ENCODE peak calls at places on chromosome 5, in six cellular contexts. Q, T, L, G, B and Y are unnamed samples.

GRCh38 chr5:18745988-18746615 is 1111.8 kb downstream of the TAF11L14 start:
- DNase-seq in G (no peak), Q (no peak), T (peak), L (no peak), B (no peak), Y (peak)

GRCh38 chr5:79236970-79237734 is 1.2 kb downstream of the JMY start:
- DNase-seq in L (peak), T (peak), B (peak), Q (peak), G (no peak), Y (peak)

GRCh38 chr5:127942246-127943060 is 141.1 kb upstream of the SLC12A2 start:
- DNase-seq in B (no peak), L (no peak), T (no peak), Q (peak), G (no peak), Y (no peak)

GRCh38 chr5:80754900-80755299 is 100.1 kb upstream of the DHFR start:
- DNase-seq in T (no peak), G (no peak), B (no peak), Q (peak), L (peak), Y (no peak)

GRCh38 chr5:16690243-16690839 is 73.5 kb upstream of the RETREG1 start:
- DNase-seq in Q (peak), L (peak), T (peak), G (no peak), B (peak), Y (peak)

GRCh38 chr5:54309751-54310432 is 481 bp downstream of the ARL15 start:
- DNase-seq in G (peak), T (peak), B (peak), Q (peak), L (peak), Y (no peak)

GRCh38 chr5:1644810-1645571 is 121.2 kb upstream of the LPCAT1 start:
- DNase-seq in L (peak), G (peak), B (peak), Q (peak), T (peak), Y (peak)

GRCh38 chr5:132073231-132074013 is at the start of gene CSF2:
- DNase-seq in T (no peak), G (no peak), B (no peak), Q (peak), L (no peak), Y (no peak)

GRCh38 chr5:170262061-170262764 is 29.4 kb downstream of the C5orf58 start:
- DNase-seq in G (no peak), T (no peak), L (no peak), B (no peak), Q (no peak), Y (no peak)

GRCh38 chr5:25823330-25823873 is 1178.6 kb upstream of the CDH10 start:
- DNase-seq in Q (no peak), T (no peak), G (no peak), L (no peak), B (no peak), Y (no peak)

GRCh38 chr5:176910161-176910560 is 11.0 kb upstream of the HK3 start:
- DNase-seq in B (no peak), T (no peak), L (no peak), Q (no peak), G (no peak), Y (no peak)

GRCh38 chr5:103433216-103433615 is 129.4 kb downstream of the NUDT12 start:
- DNase-seq in T (no peak), B (no peak), G (no peak), L (no peak), Q (peak), Y (no peak)

GRCh38 chr5:64759960-64760695 is 8.4 kb downstream of the SREK1IP1 start:
- DNase-seq in G (no peak), B (no peak), L (peak), T (no peak), Q (no peak), Y (no peak)

GRCh38 chr5:151699071-151699901 is 12.6 kb upstream of the SPARC start:
- DNase-seq in L (peak), G (peak), B (peak), Q (peak), T (no peak), Y (no peak)

GRCh38 chr5:128528126-128528525 is 9.9 kb downstream of the FBN2 start:
- DNase-seq in T (no peak), G (no peak), L (no peak), Q (no peak), B (no peak), Y (no peak)

GRCh38 chr5:74763504-74763903 is 3.4 kb downstream of the GFM2 start:
- DNase-seq in B (no peak), L (no peak), T (no peak), Q (peak), G (no peak), Y (no peak)

GRCh38 chr5:135332519-135333150 is 66.4 kb downstream of the MACROH2A1 start:
- DNase-seq in B (peak), T (no peak), G (peak), Q (peak), L (peak), Y (peak)

GRCh38 chr5:158813275-158813674 is 286.4 kb downstream of the EBF1 start:
- DNase-seq in Q (no peak), G (no peak), B (no peak), L (no peak), T (no peak), Y (no peak)

GRCh38 chr5:154384480-154385235 is 61.1 kb upstream of the SAP30L start:
- DNase-seq in G (no peak), T (peak), B (no peak), L (no peak), Q (no peak), Y (no peak)

GRCh38 chr5:1414311-1415058 is 30.8 kb downstream of the SLC6A3 start:
- DNase-seq in L (no peak), B (no peak), Q (no peak), G (peak), T (no peak), Y (no peak)

GRCh38 chr5:72122619-72123018 is 15.3 kb downstream of the MAP1B start:
- DNase-seq in Q (no peak), B (no peak), T (no peak), G (no peak), L (peak), Y (no peak)

GRCh38 chr5:9715891-9716335 is 85.8 kb upstream of the TAS2R1 start:
- DNase-seq in B (no peak), G (no peak), L (no peak), T (no peak), Q (peak), Y (no peak)

GRCh38 chr5:76144892-76145291 is 61.7 kb downstream of the SV2C start:
- DNase-seq in G (no peak), Q (no peak), L (no peak), T (no peak), B (no peak), Y (no peak)

GRCh38 chr5:147966326-147966725 is 60.0 kb upstream of the C5orf46 start:
- DNase-seq in Q (no peak), G (no peak), L (no peak), T (no peak), B (no peak), Y (no peak)

GRCh38 chr5:132776077-132776931 is 735 bp downstream of the SEPTIN8 start:
- DNase-seq in B (peak), T (peak), L (peak), Q (no peak), G (no peak), Y (no peak)

GRCh38 chr5:43117092-43117491 is 3.6 kb upstream of the ZNF131 start:
- DNase-seq in Q (no peak), G (no peak), L (no peak), B (no peak), T (no peak), Y (no peak)

GRCh38 chr5:123670981-123671557 is 159.1 kb downstream of the CSNK1G3 start:
- DNase-seq in B (peak), Q (peak), T (no peak), G (no peak), L (peak), Y (no peak)

GRCh38 chr5:144335561-144335960 is 164.9 kb downstream of the KCTD16 start:
- DNase-seq in G (no peak), T (no peak), B (no peak), L (no peak), Q (no peak), Y (no peak)

GRCh38 chr5:32612134-32612888 is 27.0 kb downstream of the SUB1 start:
- DNase-seq in T (no peak), B (no peak), G (no peak), Q (peak), L (no peak), Y (no peak)

GRCh38 chr5:10391130-10391529 is 37.6 kb downstream of the MARCHF6 start:
- DNase-seq in L (no peak), Q (no peak), T (no peak), G (no peak), B (no peak), Y (no peak)

GRCh38 chr5:32446660-32447059 is 2.1 kb upstream of the ZFR start:
- DNase-seq in T (no peak), B (no peak), Q (no peak), L (no peak), G (no peak), Y (no peak)

GRCh38 chr5:149831492-149831891 is 101.4 kb downstream of the PPARGC1B start:
- DNase-seq in G (peak), Q (peak), L (no peak), B (no peak), T (peak), Y (no peak)

GRCh38 chr5:138631204-138631928 is 56.2 kb upstream of the HSPA9 start:
- DNase-seq in B (no peak), T (no peak), G (no peak), L (peak), Q (no peak), Y (no peak)

GRCh38 chr5:149628221-149628620 is 46.9 kb downstream of the ARHGEF37 start:
- DNase-seq in G (no peak), L (no peak), Q (no peak), B (no peak), T (no peak), Y (no peak)

GRCh38 chr5:123752576-123752975 is 240.6 kb downstream of the CSNK1G3 start:
- DNase-seq in Q (peak), G (peak), B (no peak), L (peak), T (no peak), Y (no peak)

GRCh38 chr5:87210076-87210475 is 57.6 kb upstream of the RASA1 start:
- DNase-seq in G (peak), L (no peak), T (no peak), B (no peak), Q (peak), Y (no peak)

GRCh38 chr5:52807723-52808122 is 20.0 kb downstream of the ITGA1 start:
- DNase-seq in Q (no peak), G (no peak), L (no peak), B (no peak), T (no peak), Y (no peak)